ENCODE peak calls at places on chromosomes 12 and 14, in seven cellular contexts. V, D, R, G, Z, F and N are unnamed samples.

GRCh38 chr12:95385646-95386045 is 88.3 kb upstream of the METAP2 start:
- DNase-seq in V (no peak), D (no peak), R (no peak), G (no peak), Z (no peak), F (no peak), N (peak)

GRCh38 chr14:21999400-21999799 is 325.8 kb upstream of the OR4E1 start:
- DNase-seq in V (no peak), D (no peak), R (no peak), G (no peak), Z (no peak), F (no peak), N (no peak)

GRCh38 chr14:45786266-45786665 is 533.3 kb upstream of the MIS18BP1 start:
- DNase-seq in V (no peak), D (no peak), R (peak), G (no peak), Z (no peak), F (no peak), N (no peak)

GRCh38 chr14:69658664-69659261 is 47.4 kb downstream of the SUSD6 start:
- DNase-seq in V (no peak), D (peak), R (no peak), G (no peak), Z (no peak), F (no peak), N (no peak)

GRCh38 chr12:57521475-57522018 is 1.1 kb upstream of the MBD6 start:
- DNase-seq in V (no peak), D (no peak), R (no peak), G (peak), Z (peak), F (peak), N (peak)

GRCh38 chr14:41548666-41549065 is 58.0 kb upstream of the LRFN5 start:
- DNase-seq in V (no peak), D (no peak), R (no peak), G (no peak), Z (no peak), F (no peak), N (peak)

GRCh38 chr12:49564241-49565118 is 3.5 kb downstream of the MCRS1 start:
- DNase-seq in V (no peak), D (no peak), R (no peak), G (no peak), Z (peak), F (no peak), N (no peak)

GRCh38 chr12:96075560-96075959 is 40.2 kb upstream of the LTA4H start:
- DNase-seq in V (no peak), D (no peak), R (no peak), G (no peak), Z (no peak), F (no peak), N (no peak)

DNA sequence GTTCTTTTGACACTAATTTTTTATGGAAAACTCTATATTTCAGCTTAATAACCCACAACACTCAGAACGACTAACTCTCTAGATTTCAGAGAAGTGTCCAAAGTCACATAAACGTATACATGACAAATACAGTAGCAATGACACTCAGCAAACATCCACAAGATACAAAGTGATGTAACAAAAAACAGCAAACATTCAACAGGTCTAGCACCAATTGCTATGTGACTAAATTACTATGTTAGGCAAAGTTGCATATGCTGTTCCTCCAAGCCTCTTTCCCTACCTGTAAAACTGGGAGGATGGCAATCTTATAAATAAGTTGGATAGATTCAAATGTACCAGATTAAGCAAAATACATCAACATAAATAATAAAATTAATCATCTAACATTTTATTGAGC is 1.7 kb downstream of the RECQL start:
- DNase-seq in V (no peak), D (no peak), R (no peak), G (no peak), Z (no peak), F (no peak), N (no peak)
- H3K4me3 ChIP-seq in V (peak), D (no peak), R (no peak), G (no peak), Z (peak), F (no peak), N (peak)

DNA sequence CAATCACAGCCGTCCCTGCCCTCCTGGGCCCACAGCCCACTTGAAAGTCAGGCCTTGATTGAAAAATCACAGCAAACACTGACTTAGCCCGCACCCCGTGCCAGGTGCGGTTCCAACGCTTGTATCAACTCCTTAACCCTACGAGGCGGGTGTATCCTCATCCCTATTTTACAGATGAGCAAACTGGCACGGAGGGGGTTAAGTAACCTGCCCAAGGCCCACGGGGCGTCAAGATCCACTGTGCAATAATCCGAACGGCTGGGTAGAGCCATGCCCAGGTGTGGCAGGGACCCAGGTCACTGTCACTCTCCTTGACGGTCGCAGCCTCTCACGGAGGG is 583 bp downstream of the DNAH10 start:
- DNase-seq in V (no peak), D (no peak), R (no peak), G (peak), Z (no peak), F (no peak), N (no peak)
- H3K4me3 ChIP-seq in V (peak), D (no peak), R (no peak), G (no peak), Z (peak), F (no peak), N (no peak)

GRCh38 chr14:89952581-89952980 is 1.9 kb downstream of the EFCAB11 start:
- DNase-seq in V (no peak), D (no peak), R (no peak), G (no peak), Z (no peak), F (no peak), N (no peak)

GRCh38 chr14:89955022-89955414 is 488 bp upstream of the EFCAB11 start:
- DNase-seq in V (no peak), D (no peak), R (no peak), G (no peak), Z (no peak), F (no peak), N (no peak)

GRCh38 chr14:89955418-89956293 is at the start of gene TDP1:
- DNase-seq in V (peak), D (peak), R (peak), G (peak), Z (peak), F (peak), N (peak)

GRCh38 chr14:89954045-89955021 is at the start of gene EFCAB11:
- DNase-seq in V (peak), D (peak), R (peak), G (peak), Z (peak), F (peak), N (peak)

GRCh38 chr14:89953602-89954001 is 928 bp downstream of the EFCAB11 start:
- DNase-seq in V (no peak), D (no peak), R (no peak), G (no peak), Z (no peak), F (no peak), N (no peak)
- H3K4me3 ChIP-seq in V (no peak), D (peak), R (no peak), G (no peak), Z (peak), F (peak), N (peak)

DNA sequence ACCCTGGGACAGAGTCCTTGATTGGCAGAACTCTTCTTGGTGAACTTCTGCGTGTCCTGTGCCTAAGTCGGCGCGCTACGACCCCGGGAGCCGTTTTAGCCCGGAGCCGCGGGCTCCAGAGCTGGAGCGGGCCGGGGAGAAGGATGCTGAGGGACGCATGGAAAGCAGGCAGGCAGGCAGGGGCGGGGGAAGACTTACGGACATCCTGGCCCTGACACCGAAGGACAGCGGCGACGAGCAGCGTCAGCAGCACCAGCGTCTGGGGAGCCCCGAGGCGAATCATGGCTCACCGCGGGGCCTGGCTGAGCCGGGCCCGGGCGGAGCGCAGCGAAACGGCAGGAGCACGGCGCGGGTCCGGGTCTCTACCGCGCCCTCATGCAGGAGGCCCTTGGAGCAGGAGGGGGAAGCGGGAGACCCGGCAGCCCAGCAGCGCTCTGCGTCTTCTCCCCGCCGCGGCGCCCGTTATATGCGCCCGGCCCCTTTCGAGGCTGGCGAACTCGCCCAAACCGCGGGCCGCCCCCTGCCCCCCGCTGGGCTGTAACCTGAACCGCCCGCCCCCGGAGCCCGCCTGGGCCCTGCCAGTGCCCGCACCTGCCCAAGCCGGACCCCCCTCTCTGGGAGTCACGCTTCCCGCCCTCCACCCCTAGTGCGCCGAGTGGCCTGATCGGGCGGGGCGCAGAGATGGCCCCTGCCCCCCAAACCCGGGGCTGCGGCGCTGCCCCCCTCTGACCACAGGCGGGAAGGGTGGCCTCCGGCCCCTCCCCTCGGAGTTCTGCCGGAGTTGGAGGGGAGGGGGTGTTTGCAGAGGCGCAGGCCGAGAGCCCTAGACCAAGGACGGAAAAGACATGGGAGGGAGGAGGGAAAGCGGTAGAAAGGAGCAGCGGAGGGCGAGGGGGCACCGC is at the start of gene COL2A1:
- DNase-seq in V (no peak), D (no peak), R (peak), G (peak), Z (no peak), F (peak), N (peak)
- H3K4me3 ChIP-seq in V (no peak), D (no peak), R (peak), G (peak), Z (peak), F (peak), N (peak)